ENCODE peak calls at places on chromosome 21, in ten cellular contexts. P is A172; Q is effector CD4-positive, alpha-beta T cell; I is AG08396; B is lung; S is heart right ventricle; Z is left ventricle myocardium inferior; J is iris pigment epithelial cell; L is Panc1; O is stimulated activated CD8-positive, alpha-beta memory T cell treated with anti-CD3 and anti-CD28 coated beads, Interleukin-12 subunit alpha, Interleukin-12 subunit beta, amount 100 ng/mL, for 1 hour. D is an unnamed sample.

GRCh38 chr21:44630440-44630839 is 3.5 kb downstream of the KRTAP10-9 start:
- DNase-seq in Q (no peak), I (no peak), P (no peak), S (no peak), L (no peak), Z (no peak), J (no peak), B (no peak), O (no peak), D (no peak)

GRCh38 chr21:22062472-22063139 is 1064.4 kb downstream of the NCAM2 start:
- DNase-seq in Q (no peak), J (no peak), O (no peak), S (no peak), L (no peak), Z (no peak), B (no peak), I (no peak), P (no peak), D (no peak)

GRCh38 chr21:37565530-37566223 is 199.1 kb downstream of the DYRK1A start:
- DNase-seq in L (no peak), J (peak), O (no peak), I (no peak), S (peak), Z (no peak), P (peak), B (no peak), Q (no peak), D (peak)

GRCh38 chr21:40049959-40050290 is 182.7 kb downstream of the PCP4 start:
- DNase-seq in O (no peak), L (no peak), Q (no peak), P (no peak), I (no peak), J (no peak), Z (no peak), B (no peak), S (no peak), D (peak)

GRCh38 chr21:32190491-32191144 is 88.2 kb downstream of the MIS18A start:
- DNase-seq in B (peak), S (no peak), P (no peak), J (no peak), O (no peak), L (no peak), Z (no peak), I (no peak), Q (no peak), D (no peak)

GRCh38 chr21:41168391-41169257 is 664 bp downstream of the BACE2 start:
- DNase-seq in L (no peak), Q (no peak), S (peak), O (no peak), B (peak), P (peak), I (peak), J (peak), Z (peak), D (peak)

GRCh38 chr21:36297555-36297937 is 22.5 kb upstream of the MORC3 start:
- DNase-seq in O (no peak), J (no peak), I (no peak), S (no peak), B (no peak), P (no peak), Q (no peak), L (no peak), Z (no peak), D (no peak)

GRCh38 chr21:15051652-15052554 is 12.9 kb downstream of the NRIP1 start:
- DNase-seq in B (no peak), J (peak), O (no peak), Q (no peak), P (no peak), I (no peak), S (no peak), L (no peak), Z (no peak), D (peak)

GRCh38 chr21:29812947-29813346 is 126.8 kb downstream of the GRIK1 start:
- DNase-seq in J (no peak), S (no peak), Z (no peak), B (no peak), P (no peak), Q (no peak), I (no peak), L (no peak), O (no peak), D (no peak)

GRCh38 chr21:46498335-46499050 is 39.8 kb downstream of the DIP2A start:
- DNase-seq in I (no peak), Z (no peak), Q (no peak), B (no peak), P (peak), O (no peak), S (no peak), L (no peak), J (peak), D (peak)